ENCODE peak calls at places on chromosomes 12 and 14, in seven cellular contexts. T is NCI-H345, S is HL-60, B is nephron progenitor cell, K is ELR, H is hippocampal formation, O is cardiac muscle cell. M is an unnamed sample.

GRCh38 chr14:96177766-96178377 is 26.8 kb upstream of the BDKRB2 start:
- DNase-seq in T (no peak), O (peak), B (no peak), S (no peak), H (no peak), K (no peak), M (no peak)

GRCh38 chr14:33165144-33165925 is 226.7 kb downstream of the NPAS3 start:
- DNase-seq in K (peak), H (peak), T (peak), O (no peak), B (peak), S (no peak), M (no peak)

GRCh38 chr14:80077262-80077661 is 134.0 kb downstream of the DIO2 start:
- DNase-seq in S (no peak), H (no peak), B (no peak), O (no peak), T (no peak), K (no peak), M (no peak)

GRCh38 chr12:10215451-10215850 is 2.8 kb downstream of the GABARAPL1 start:
- DNase-seq in T (no peak), H (no peak), B (no peak), O (no peak), K (no peak), S (no peak), M (no peak)

GRCh38 chr12:26128180-26128579 is 3.3 kb upstream of the BHLHE41 start:
- DNase-seq in T (no peak), S (no peak), O (no peak), B (no peak), H (no peak), K (peak), M (no peak)

GRCh38 chr12:25352078-25352918 is 101.6 kb upstream of the KRAS start:
- DNase-seq in B (no peak), T (no peak), H (no peak), O (peak), S (no peak), K (peak), M (no peak)

GRCh38 chr12:2800046-2800570 is 5.3 kb downstream of the FKBP4 start:
- DNase-seq in K (no peak), O (no peak), S (no peak), B (no peak), T (no peak), H (no peak), M (no peak)

GRCh38 chr12:63845726-63846125 is 1.2 kb downstream of the SRGAP1 start:
- DNase-seq in B (no peak), T (no peak), S (no peak), O (peak), H (no peak), K (peak), M (no peak)

GRCh38 chr14:90184571-90185266 is 71.6 kb upstream of the PSMC1 start:
- DNase-seq in O (no peak), H (no peak), S (no peak), B (no peak), T (no peak), K (no peak), M (no peak)

GRCh38 chr14:54599932-54600331 is 33.0 kb downstream of the SAMD4A start:
- DNase-seq in K (peak), O (no peak), S (no peak), T (no peak), H (no peak), B (no peak), M (no peak)

GRCh38 chr14:69980457-69981414 is 101.5 kb downstream of the SMOC1 start:
- DNase-seq in T (no peak), B (no peak), S (no peak), H (peak), O (peak), K (no peak), M (no peak)

M was measured in heart right ventricle.